ENCODE peak calls at places on chromosome 4, in eight cellular contexts. Y, A, X, Z, L, I, V and F are unnamed samples.

GRCh38 chr4:40395908-40396806 is 61.0 kb downstream of the CHRNA9 start:
- DNase-seq in Z (peak), V (peak), Y (peak), X (peak), L (peak), I (peak), A (no peak), F (no peak)

GRCh38 chr4:8409271-8410065 is 31.1 kb downstream of the ACOX3 start:
- DNase-seq in Y (peak), Z (peak), I (no peak), V (no peak), X (peak), L (no peak), A (no peak), F (no peak)

GRCh38 chr4:168098257-168098717 is 6.0 kb downstream of the ANXA10 start:
- DNase-seq in X (peak), I (no peak), Y (no peak), A (no peak), V (no peak), Z (peak), L (no peak), F (no peak)

GRCh38 chr4:5782829-5783476 is 72.0 kb downstream of the EVC start:
- DNase-seq in A (no peak), L (peak), Z (no peak), X (no peak), Y (no peak), I (no peak), V (no peak), F (no peak)

GRCh38 chr4:80011636-80012236 is 61.3 kb downstream of the ANTXR2 start:
- DNase-seq in L (no peak), I (no peak), X (peak), A (no peak), Y (no peak), V (no peak), Z (no peak), F (no peak)

GRCh38 chr4:88159137-88159725 is 792 bp upstream of the ABCG2 start:
- DNase-seq in Z (no peak), Y (peak), A (no peak), I (no peak), L (no peak), X (no peak), V (peak), F (peak)

GRCh38 chr4:3431446-3431993 is 10.2 kb upstream of the HGFAC start:
- DNase-seq in A (no peak), I (no peak), V (peak), X (no peak), Z (no peak), L (no peak), Y (no peak), F (peak)

GRCh38 chr4:187632260-187633010 is 363.1 kb upstream of the ZFP42 start:
- DNase-seq in Z (peak), V (no peak), L (no peak), A (no peak), X (peak), Y (no peak), I (no peak), F (no peak)

GRCh38 chr4:138542191-138542771 is 300.1 kb upstream of the SLC7A11 start:
- DNase-seq in Y (no peak), A (no peak), I (no peak), X (no peak), L (no peak), Z (peak), V (no peak), F (no peak)

GRCh38 chr4:176139518-176139917 is 55.9 kb downstream of the SPATA4 start:
- DNase-seq in Z (no peak), L (no peak), V (no peak), X (no peak), Y (no peak), I (no peak), A (no peak), F (no peak)

GRCh38 chr4:98514930-98515809 is 143.2 kb downstream of the TSPAN5 start:
- DNase-seq in V (no peak), A (no peak), X (no peak), Z (peak), L (no peak), I (no peak), Y (no peak), F (no peak)

GRCh38 chr4:83535520-83535944 is 376 bp upstream of the GPAT3 start:
- DNase-seq in I (peak), X (peak), Y (peak), Z (no peak), V (peak), A (no peak), L (peak), F (peak)

GRCh38 chr4:49036528-49036927 is 50.5 kb downstream of the CWH43 start:
- DNase-seq in A (no peak), Z (peak), L (no peak), Y (no peak), I (no peak), X (no peak), V (no peak), F (no peak)

GRCh38 chr4:99447079-99447478 is 11.9 kb upstream of the ADH7 start:
- DNase-seq in I (no peak), Y (no peak), A (no peak), X (peak), Z (peak), V (no peak), L (no peak), F (peak)

GRCh38 chr4:149465941-149466340 is 349.7 kb downstream of the IQCM start:
- DNase-seq in I (no peak), A (no peak), L (no peak), Z (no peak), X (no peak), Y (no peak), V (no peak), F (no peak)

GRCh38 chr4:185429660-185430059 is 3.9 kb upstream of the UFSP2 start:
- DNase-seq in X (no peak), A (no peak), I (no peak), Y (no peak), L (no peak), Z (no peak), V (no peak), F (no peak)

GRCh38 chr4:189974056-189974455 is 33.4 kb downstream of the FRG1 start:
- DNase-seq in Y (no peak), I (no peak), X (no peak), Z (peak), L (no peak), V (no peak), A (no peak), F (no peak)

GRCh38 chr4:171594293-171594692 is 218.9 kb upstream of the GALNTL6 start:
- DNase-seq in X (no peak), Y (no peak), A (no peak), V (no peak), Z (no peak), L (no peak), I (no peak), F (no peak)

GRCh38 chr4:129095811-129096454 is at the start of gene C4orf33:
- DNase-seq in L (peak), X (peak), Y (peak), A (peak), Z (peak), I (peak), V (peak), F (peak)

GRCh38 chr4:121796283-121796682 is 4.8 kb upstream of the EXOSC9 start:
- DNase-seq in Y (no peak), L (no peak), A (no peak), V (no peak), X (no peak), Z (no peak), I (no peak), F (no peak)

GRCh38 chr4:23458061-23458460 is 431.8 kb downstream of the PPARGC1A start:
- DNase-seq in X (no peak), A (no peak), Z (peak), Y (no peak), I (no peak), L (no peak), V (no peak), F (no peak)

GRCh38 chr4:144808034-144808433 is 162.1 kb downstream of the HHIP start:
- DNase-seq in X (peak), Y (no peak), L (no peak), A (no peak), Z (no peak), I (no peak), V (no peak), F (no peak)

GRCh38 chr4:11428161-11428700 is 463 bp downstream of the HS3ST1 start:
- DNase-seq in Z (no peak), L (no peak), I (no peak), A (no peak), X (peak), V (no peak), Y (no peak), F (peak)

GRCh38 chr4:165379662-165380061 is 854 bp downstream of the CPE start:
- DNase-seq in V (no peak), Z (no peak), X (no peak), L (no peak), A (no peak), I (peak), Y (no peak), F (no peak)